ENCODE peak calls at places on chromosomes 1 and 21, in eight cellular contexts. Y is CD4-positive, alpha-beta T cell; R is ovary; P is mesothelial cell of epicardium; A is tibial nerve; X is lower lobe of right lung; Q is body of pancreas; B is Calu3. T is an unnamed sample.
A peak's percentile ranks its signal among the peaks of the same experiment; 100 is the strongest.

GRCh38 chr1:27592191-27592590 is 11.8 kb downstream of the AHDC1 start:
- DNase-seq in Q (no peak), A (no peak), B (no peak), P (no peak), X (no peak), Y (no peak), R (no peak), T (no peak)

GRCh38 chr1:25990702-25991395 is 7.0 kb downstream of the PAFAH2 start:
- DNase-seq in X (no peak), R (no peak), Y (peak; percentile 58), A (no peak), Q (no peak), B (no peak), P (no peak), T (no peak)

GRCh38 chr1:175208773-175209492 is 16.4 kb upstream of the KIAA0040 start:
- DNase-seq in R (no peak), Q (no peak), X (no peak), Y (peak; percentile 45), B (no peak), A (no peak), P (no peak), T (no peak)

GRCh38 chr1:192602757-192603156 is 27.2 kb downstream of the RGS1 start:
- DNase-seq in A (no peak), B (no peak), Y (no peak), R (no peak), Q (no peak), P (no peak), X (no peak), T (no peak)

GRCh38 chr1:3783651-3784474 is 11.3 kb downstream of the SMIM1 start:
- DNase-seq in X (peak; percentile 26), Y (no peak), A (no peak), B (no peak), P (no peak), Q (no peak), R (no peak), T (no peak)

GRCh38 chr1:84876353-84876752 is 16.7 kb downstream of the LPAR3 start:
- DNase-seq in Q (no peak), Y (no peak), P (no peak), B (no peak), X (no peak), R (no peak), A (no peak), T (no peak)

GRCh38 chr1:19067187-19067911 is 110.9 kb upstream of the IFFO2 start:
- DNase-seq in A (no peak), R (no peak), Q (peak; percentile 50), P (no peak), B (peak; percentile 61), Y (no peak), X (no peak), T (no peak)

GRCh38 chr1:226678701-226679100 is 60.4 kb downstream of the ITPKB start:
- DNase-seq in P (no peak), R (no peak), Q (no peak), A (no peak), Y (peak; percentile 33), B (no peak), X (no peak), T (no peak)

GRCh38 chr1:168824418-168824817 is 95.4 kb upstream of the DPT start:
- DNase-seq in X (no peak), Y (no peak), B (no peak), P (no peak), R (no peak), A (no peak), Q (no peak), T (no peak)

GRCh38 chr1:98733782-98734112 is 72.2 kb downstream of the SNX7 start:
- DNase-seq in A (no peak), Y (no peak), X (no peak), P (no peak), B (no peak), Q (no peak), R (no peak), T (no peak)

GRCh38 chr21:31337991-31338891 is 5.8 kb downstream of the TIAM1 start:
- DNase-seq in R (no peak), A (no peak), P (no peak), X (no peak), B (no peak), Y (no peak), Q (no peak), T (no peak)
- TF ChIP-seq CTCF in R (no peak), A (no peak), P (no peak), X (no peak), B (no peak), Y (no peak), Q (no peak), T (no peak)

DNA sequence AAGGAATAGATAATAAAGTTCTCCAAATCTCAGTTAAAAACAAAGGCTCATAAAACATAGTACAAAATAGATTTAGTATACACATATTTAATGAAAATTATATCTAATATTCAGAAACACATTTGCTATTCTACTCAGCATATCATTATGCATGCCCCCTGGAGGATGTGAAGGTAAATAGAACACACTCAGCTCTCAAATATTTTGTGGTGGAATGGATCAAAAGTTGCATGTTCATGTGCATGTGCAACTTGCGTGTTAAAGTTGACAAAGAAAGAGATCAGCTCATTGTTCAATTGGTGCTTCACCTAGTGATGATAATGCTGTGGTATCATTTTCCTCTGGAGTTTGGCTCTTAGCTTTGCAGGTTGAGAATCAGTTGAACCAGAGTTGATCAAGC is 4.9 kb upstream of the ZNF644 start:
- DNase-seq in B (no peak), Y (no peak), X (no peak), R (no peak), P (no peak), A (no peak), Q (no peak), T (no peak)
- TF ChIP-seq CTCF in B (peak; percentile 46), Y (peak; percentile 33), X (peak; percentile 17), R (no peak), P (no peak), A (no peak), Q (no peak), T (no peak)

GRCh38 chr21:29637126-29637525 is 302.7 kb downstream of the GRIK1 start:
- DNase-seq in Q (no peak), P (no peak), R (no peak), X (no peak), A (no peak), Y (no peak), B (no peak), T (no peak)
- TF ChIP-seq CTCF in Q (no peak), P (no peak), R (no peak), X (no peak), A (no peak), Y (no peak), B (no peak), T (no peak)

GRCh38 chr1:217313096-217313495 is 317.8 kb downstream of the GPATCH2 start:
- DNase-seq in R (no peak), Y (no peak), Q (no peak), X (no peak), A (no peak), B (no peak), P (no peak), T (no peak)

GRCh38 chr1:217315346-217315745 is 315.5 kb downstream of the GPATCH2 start:
- DNase-seq in X (no peak), R (no peak), B (no peak), Q (no peak), Y (no peak), P (no peak), A (no peak), T (no peak)

DNA sequence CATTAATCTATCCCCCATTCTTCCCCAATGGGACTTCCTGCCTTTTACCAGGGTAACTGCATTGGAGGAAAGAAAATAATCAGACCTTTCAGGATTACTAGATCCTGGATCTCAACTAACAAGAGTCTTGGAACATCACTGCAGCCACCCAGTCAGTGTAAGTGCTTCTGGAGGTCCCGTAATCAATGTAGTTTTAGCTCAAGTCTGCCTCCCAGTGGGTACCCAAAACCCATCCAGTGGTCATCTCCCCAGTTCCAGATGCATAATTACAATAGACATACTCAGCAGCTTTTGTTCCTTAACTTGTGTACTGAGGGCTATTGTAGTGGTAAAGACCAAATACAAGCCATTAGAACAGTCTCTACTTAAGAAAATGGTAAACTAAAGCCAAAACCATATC is 319.1 kb downstream of the GPATCH2 start:
- DNase-seq in Q (no peak), Y (no peak), X (no peak), A (no peak), R (no peak), B (peak; percentile 13), P (no peak), T (no peak)
- TF ChIP-seq CTCF in Q (no peak), Y (no peak), X (no peak), A (no peak), R (no peak), B (no peak), P (no peak), T (no peak)

GRCh38 chr1:51235611-51236547 is at the start of gene RNF11:
- DNase-seq in P (peak; percentile 90), B (peak; percentile 93), Y (peak; percentile 94), R (peak; percentile 95), A (peak; percentile 89), Q (peak; percentile 94), X (peak; percentile 95), T (peak; percentile 66)
- TF ChIP-seq CTCF in P (no peak), B (no peak), Y (no peak), R (no peak), A (no peak), Q (no peak), X (no peak), T (no peak)

GRCh38 chr1:239388578-239388977 is 2.2 kb downstream of the CHRM3 start:
- DNase-seq in Y (no peak), B (no peak), Q (no peak), X (no peak), R (no peak), A (no peak), P (no peak), T (no peak)

GRCh38 chr1:239383714-239384113 is 2.7 kb upstream of the CHRM3 start:
- DNase-seq in B (no peak), Q (no peak), R (no peak), Y (no peak), P (no peak), A (no peak), X (no peak), T (no peak)

GRCh38 chr1:239389703-239390102 is 3.3 kb downstream of the CHRM3 start:
- DNase-seq in B (no peak), A (no peak), Q (peak; percentile 41), Y (no peak), R (no peak), X (no peak), P (no peak), T (no peak)

GRCh38 chr1:239387304-239388231 is 1.2 kb downstream of the CHRM3 start:
- DNase-seq in B (peak; percentile 24), Y (no peak), P (peak; percentile 20), R (peak; percentile 46), X (peak; percentile 46), A (no peak), Q (peak; percentile 49), T (no peak)

DNA sequence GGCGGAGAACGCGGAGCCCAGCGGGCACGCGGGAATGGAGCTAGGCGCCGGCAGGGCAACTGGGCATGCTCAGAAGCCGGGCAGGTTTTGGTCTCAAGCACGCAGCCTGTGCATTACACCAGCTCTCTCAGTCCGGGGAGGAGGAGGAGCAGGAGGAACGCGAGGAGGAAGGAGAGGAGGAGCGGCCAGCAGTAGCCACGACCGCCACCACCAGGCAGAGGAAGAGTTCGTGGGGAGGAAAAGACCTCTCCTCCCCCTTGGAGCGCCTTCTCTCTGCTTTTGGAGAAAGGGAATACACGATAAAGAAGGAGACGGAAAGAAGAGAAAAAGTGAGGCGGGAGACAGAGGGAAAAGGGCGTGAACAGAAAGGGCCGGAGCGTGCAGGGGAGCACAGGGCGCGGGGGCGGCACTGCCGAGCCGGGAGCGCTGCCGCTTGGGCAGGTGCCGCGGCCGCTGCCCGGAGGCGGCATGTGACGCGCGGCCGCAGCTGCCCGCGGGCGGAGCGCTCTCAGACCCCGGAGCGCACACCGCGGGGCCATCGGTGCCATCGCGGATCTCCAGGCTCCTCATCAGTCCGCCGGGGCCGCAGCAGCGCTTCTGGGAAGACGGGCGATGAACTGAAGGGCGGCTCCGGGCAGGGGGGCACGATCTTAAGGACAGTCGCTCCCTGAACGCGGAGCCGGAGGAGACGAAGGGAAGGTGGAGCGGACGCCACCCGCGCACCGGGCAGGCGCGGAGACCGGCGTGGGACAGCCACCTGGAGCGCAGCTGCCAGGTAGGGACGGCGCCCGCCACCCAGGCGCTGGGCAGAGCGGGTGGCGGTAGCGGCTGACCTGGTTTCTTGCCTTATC is at the start of gene CHRM3:
- DNase-seq in X (peak; percentile 79), A (no peak), R (peak; percentile 85), P (peak; percentile 28), B (peak; percentile 91), Q (peak; percentile 91), Y (no peak), T (peak; percentile 27)
- TF ChIP-seq CTCF in X (no peak), A (no peak), R (peak; percentile 50), P (no peak), B (peak; percentile 36), Q (peak; percentile 3), Y (no peak), T (no peak)